ENCODE peak calls at places on chromosomes 4 and X, in five cellular contexts. O is left lobe of liver; R is iris pigment epithelial cell; Y is left ventricle myocardium inferior; Z is stimulated activated CD4-positive, alpha-beta T cell treated with anti-CD3 and anti-CD28 coated beads, TNF-alpha, amount 100 ng/mL, for 1 hour. Q is an unnamed sample.

GRCh38 chr4:46329118-46329976 is 60.6 kb downstream of the GABRA2 start:
- DNase-seq in O (no peak), R (peak; percentile 40), Y (no peak), Z (no peak), Q (no peak)

GRCh38 chr4:609400-610050 is 15.8 kb upstream of the PDE6B start:
- DNase-seq in O (peak; percentile 30), R (peak; percentile 6), Y (no peak), Z (no peak), Q (no peak)

GRCh38 chr4:48898733-48899431 is 7.7 kb downstream of the OCIAD2 start:
- DNase-seq in O (no peak), R (peak; percentile 72), Y (no peak), Z (no peak), Q (no peak)

GRCh38 chr4:147407261-147408045 is 73.4 kb upstream of the EDNRA start:
- DNase-seq in O (no peak), R (peak; percentile 75), Y (peak; percentile 24), Z (no peak), Q (no peak)

GRCh38 chr4:140743194-140743931 is 12.8 kb downstream of the TBC1D9 start:
- DNase-seq in O (no peak), R (peak; percentile 53), Y (no peak), Z (no peak), Q (no peak)

GRCh38 chr4:154686838-154687237 is 57.0 kb upstream of the LRAT start:
- DNase-seq in O (no peak), R (peak; percentile 6), Y (no peak), Z (no peak), Q (no peak)

GRCh38 chrX:9392445-9392844 is 72.4 kb upstream of the TBL1X start:
- DNase-seq in O (no peak), R (no peak), Y (no peak), Z (no peak), Q (no peak)

GRCh38 chrX:12974217-12974796 is 603 bp upstream of the TMSB4X start:
- DNase-seq in O (no peak), R (peak; percentile 62), Y (peak; percentile 65), Z (no peak), Q (no peak)

GRCh38 chr4:183098723-183099536 is at the start of gene WWC2:
- DNase-seq in O (peak; percentile 94), R (peak; percentile 96), Y (peak; percentile 91), Z (no peak), Q (peak; percentile 78)

GRCh38 chrX:95885074-95885473 is 799.6 kb upstream of the DIAPH2 start:
- DNase-seq in O (no peak), R (peak; percentile 4), Y (no peak), Z (no peak), Q (peak; percentile 59)

GRCh38 chr4:124713213-124713592 is 671 bp upstream of the ANKRD50 start:
- DNase-seq in O (peak; percentile 61), R (peak; percentile 78), Y (peak; percentile 70), Z (no peak), Q (peak; percentile 53)

GRCh38 chr4:150948710-150949109 is 66.4 kb downstream of the LRBA start:
- DNase-seq in O (no peak), R (no peak), Y (no peak), Z (no peak), Q (no peak)

GRCh38 chrX:3582421-3582820 is 131.0 kb downstream of the PRKX start:
- DNase-seq in O (no peak), R (no peak), Y (no peak), Z (no peak), Q (no peak)

GRCh38 chr4:40202474-40202873 is 5.6 kb downstream of the RHOH start:
- DNase-seq in O (no peak), R (no peak), Y (no peak), Z (no peak), Q (no peak)

GRCh38 chrX:30892591-30892990 is 3.5 kb upstream of the TAB3 start:
- DNase-seq in O (no peak), R (no peak), Y (no peak), Z (no peak), Q (no peak)

GRCh38 chrX:129637217-129638109 is 17.3 kb downstream of the APLN start:
- DNase-seq in O (peak; percentile 66), R (peak; percentile 49), Y (peak; percentile 64), Z (peak; percentile 22), Q (peak; percentile 31)

GRCh38 chr4:147530723-147531122 is 49.8 kb downstream of the EDNRA start:
- DNase-seq in O (no peak), R (peak; percentile 78), Y (no peak), Z (no peak), Q (no peak)

Q was measured in stromal cell of bone marrow.